ENCODE peak calls at places on chromosomes 5 and 9, in five cellular contexts. V is Calu3, R is globus pallidus, U is choroid plexus epithelial cell, P is amygdala. O is an unnamed sample.
A peak's percentile ranks its signal among the peaks of the same experiment; 100 is the strongest.

GRCh38 chr9:86978413-86978812 is 31.1 kb upstream of the GAS1 start:
- DNase-seq in V (no peak), R (no peak), U (peak; percentile 50), P (no peak), O (no peak)

GRCh38 chr9:136565075-136565721 is 19.4 kb upstream of the NOTCH1 start:
- DNase-seq in V (no peak), R (no peak), U (no peak), P (no peak), O (no peak)

GRCh38 chr5:135179308-135179980 is 145.4 kb upstream of the PITX1 start:
- DNase-seq in V (no peak), R (no peak), U (no peak), P (no peak), O (no peak)

GRCh38 chr5:541148-541887 is 17.1 kb upstream of the SLC9A3 start:
- DNase-seq in V (no peak), R (no peak), U (no peak), P (no peak), O (no peak)

GRCh38 chr5:142671801-142672200 is 14.1 kb downstream of the FGF1 start:
- DNase-seq in V (no peak), R (no peak), U (peak; percentile 83), P (no peak), O (peak; percentile 11)

GRCh38 chr9:69931340-69931739 is 110.7 kb downstream of the CFAP95 start:
- DNase-seq in V (no peak), R (no peak), U (peak; percentile 41), P (no peak), O (no peak)

GRCh38 chr9:120868676-120869359 is 8.2 kb downstream of the PHF19 start:
- DNase-seq in V (peak; percentile 81), R (peak; percentile 92), U (peak; percentile 98), P (peak; percentile 69), O (peak; percentile 83)

GRCh38 chr5:154884424-154884823 is 26.0 kb downstream of the CNOT8 start:
- DNase-seq in V (no peak), R (no peak), U (no peak), P (no peak), O (no peak)

GRCh38 chr9:125203259-125203658 is 2.9 kb downstream of the RABEPK start:
- DNase-seq in V (no peak), R (no peak), U (peak; percentile 11), P (peak; percentile 16), O (no peak)

GRCh38 chr5:1325870-1326546 is 18.9 kb downstream of the CLPTM1L start:
- DNase-seq in V (no peak), R (no peak), U (peak; percentile 26), P (no peak), O (no peak)

GRCh38 chr5:116442095-116442534 is 132.5 kb downstream of the SEMA6A start:
- DNase-seq in V (peak; percentile 87), R (no peak), U (peak; percentile 6), P (no peak), O (no peak)

GRCh38 chr5:139543423-139543991 is 17.6 kb upstream of the UBE2D2 start:
- DNase-seq in V (no peak), R (peak; percentile 76), U (peak; percentile 27), P (no peak), O (no peak)

GRCh38 chr9:72149231-72149975 is at the start of gene GDA:
- DNase-seq in V (peak; percentile 66), R (no peak), U (no peak), P (peak; percentile 5), O (no peak)

GRCh38 chr9:976258-976804 is at the start of gene DMRT3:
- DNase-seq in V (no peak), R (no peak), U (no peak), P (no peak), O (no peak)

GRCh38 chr9:134992755-134993124 is 75.0 kb upstream of the FCN1 start:
- DNase-seq in V (no peak), R (no peak), U (no peak), P (no peak), O (peak; percentile 2)

GRCh38 chr5:170362102-170362501 is 27.1 kb downstream of the KCNMB1 start:
- DNase-seq in V (no peak), R (no peak), U (no peak), P (no peak), O (no peak)

GRCh38 chr9:16867571-16868311 is 2.7 kb downstream of the BNC2 start:
- DNase-seq in V (no peak), R (no peak), U (peak; percentile 92), P (no peak), O (no peak)

GRCh38 chr9:86674475-86674874 is 272.8 kb downstream of the GAS1 start:
- DNase-seq in V (no peak), R (no peak), U (no peak), P (no peak), O (no peak)

GRCh38 chr5:11385901-11386293 is 518.3 kb downstream of the CTNND2 start:
- DNase-seq in V (no peak), R (peak; percentile 97), U (no peak), P (peak; percentile 26), O (no peak)

GRCh38 chr5:12743582-12743981 is 839.3 kb upstream of the CTNND2 start:
- DNase-seq in V (no peak), R (no peak), U (no peak), P (no peak), O (no peak)

GRCh38 chr5:121937762-121938161 is 24.0 kb upstream of the SRFBP1 start:
- DNase-seq in V (no peak), R (no peak), U (peak; percentile 38), P (no peak), O (no peak)

GRCh38 chr5:150458819-150459557 is 9.4 kb upstream of the RPS14 start:
- DNase-seq in V (peak; percentile 93), R (peak; percentile 38), U (peak; percentile 55), P (no peak), O (no peak)

O was measured in AG09319.